ENCODE peak calls at places on chromosomes 12 and 14, in four cellular contexts. T, A, Q and X are unnamed samples.

GRCh38 chr12:88298014-88298682 is 156.0 kb downstream of the TMTC3 start:
- DNase-seq in A (no peak), T (no peak), Q (no peak), X (no peak)

GRCh38 chr12:73598626-73599025 is 939.0 kb upstream of the ATXN7L3B start:
- DNase-seq in T (no peak), A (no peak), Q (no peak), X (no peak)

GRCh38 chr14:80636071-80636470 is 305.5 kb downstream of the CEP128 start:
- DNase-seq in A (no peak), T (no peak), Q (no peak), X (peak)

GRCh38 chr14:88422919-88423318 is 37.5 kb downstream of the SPATA7 start:
- DNase-seq in T (no peak), Q (no peak), A (no peak), X (peak)

GRCh38 chr14:105203057-105203494 is 22.0 kb upstream of the NUDT14 start:
- DNase-seq in Q (peak), A (peak), T (peak), X (peak)

GRCh38 chr12:54386781-54387467 is 2.4 kb upstream of the ZNF385A start:
- DNase-seq in Q (no peak), A (no peak), T (no peak), X (no peak)

GRCh38 chr14:100575266-100575995 is 11.8 kb downstream of the BEGAIN start:
- DNase-seq in A (no peak), T (no peak), Q (peak), X (no peak)

GRCh38 chr14:103116645-103117044 is 6.6 kb upstream of the TNFAIP2 start:
- DNase-seq in A (no peak), Q (no peak), T (no peak), X (no peak)

GRCh38 chr14:95064256-95064655 is 93.1 kb downstream of the DICER1 start:
- DNase-seq in T (no peak), Q (no peak), A (no peak), X (no peak)

GRCh38 chr12:5441497-5442236 is 9.8 kb downstream of the NTF3 start:
- DNase-seq in A (no peak), Q (peak), T (no peak), X (peak)

GRCh38 chr14:90812109-90812508 is 4.1 kb downstream of the TTC7B start:
- DNase-seq in T (no peak), A (no peak), Q (no peak), X (no peak)

DNA sequence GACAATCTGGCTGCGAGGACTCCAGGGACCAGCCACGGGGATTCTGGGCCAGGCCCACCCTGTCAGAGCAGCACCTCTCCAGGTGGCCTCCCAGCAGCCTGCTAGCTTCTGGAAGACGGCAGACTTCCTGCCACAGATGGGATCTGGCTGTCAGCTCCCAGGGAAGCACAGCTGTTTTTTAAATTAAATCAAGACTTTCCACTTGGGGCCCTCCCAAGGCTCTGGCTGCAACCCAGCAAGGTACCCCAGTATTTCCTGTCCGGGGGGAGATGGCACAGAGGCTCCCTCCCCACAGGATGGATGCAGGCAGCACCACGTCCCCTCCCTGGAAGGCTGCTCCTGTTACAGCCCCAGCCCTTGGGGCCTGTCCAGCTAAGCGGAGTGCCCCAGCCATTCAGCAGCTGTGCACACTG is 56.9 kb downstream of the ACTN1 start:
- DNase-seq in A (no peak), Q (no peak), T (no peak), X (no peak)
- TF ChIP-seq CTCF in A (no peak), Q (no peak), T (no peak), X (no peak)

DNA sequence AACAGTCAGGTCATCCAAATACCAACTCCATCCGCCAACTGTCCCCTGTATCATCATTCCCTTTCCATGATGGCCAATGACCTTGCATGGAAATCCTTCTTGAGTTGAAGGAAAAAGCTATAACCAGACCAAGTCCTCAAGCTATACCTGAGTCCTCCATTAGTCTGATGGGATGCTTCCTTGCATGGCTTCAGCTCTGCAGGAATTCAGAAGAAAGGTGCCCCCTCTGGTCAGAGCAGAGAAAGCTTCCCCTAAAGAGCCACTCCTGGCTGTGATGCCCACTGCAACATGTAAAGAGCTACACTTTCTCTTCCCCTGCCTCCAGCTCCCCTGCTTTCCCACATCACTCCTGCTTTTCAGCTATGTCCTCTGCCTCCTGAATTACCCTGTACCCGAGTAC is 43.1 kb upstream of the FKBP4 start:
- DNase-seq in T (no peak), Q (no peak), A (no peak), X (no peak)
- TF ChIP-seq CTCF in T (no peak), Q (no peak), A (no peak), X (no peak)

DNA sequence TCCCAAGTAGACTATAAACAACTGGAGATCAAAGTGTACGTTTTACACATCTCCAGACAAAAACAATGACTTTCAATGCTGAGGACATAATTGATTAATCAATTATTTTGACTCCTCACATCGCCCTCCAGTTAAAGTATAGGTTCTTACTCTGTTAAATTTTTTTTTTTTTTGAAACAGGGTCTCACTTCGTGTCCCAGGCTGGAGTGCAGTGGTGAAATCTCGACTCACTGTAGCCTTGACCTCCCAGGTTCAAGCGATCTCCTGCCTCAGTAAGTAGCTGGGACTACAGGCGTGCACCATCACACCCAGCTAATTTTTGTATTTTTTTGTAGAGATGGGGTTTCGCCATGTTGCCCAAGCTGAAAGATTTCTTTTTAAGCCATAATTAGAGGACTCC is 938 bp upstream of the CCNB1IP1 start:
- DNase-seq in A (no peak), T (no peak), Q (no peak), X (no peak)
- TF ChIP-seq CTCF in A (no peak), T (no peak), Q (no peak), X (no peak)

GRCh38 chr12:119235352-119235751 is 56.6 kb downstream of the HSPB8 start:
- DNase-seq in Q (no peak), A (no peak), T (no peak), X (no peak)
- TF ChIP-seq CTCF in Q (no peak), A (no peak), T (no peak), X (peak)

DNA sequence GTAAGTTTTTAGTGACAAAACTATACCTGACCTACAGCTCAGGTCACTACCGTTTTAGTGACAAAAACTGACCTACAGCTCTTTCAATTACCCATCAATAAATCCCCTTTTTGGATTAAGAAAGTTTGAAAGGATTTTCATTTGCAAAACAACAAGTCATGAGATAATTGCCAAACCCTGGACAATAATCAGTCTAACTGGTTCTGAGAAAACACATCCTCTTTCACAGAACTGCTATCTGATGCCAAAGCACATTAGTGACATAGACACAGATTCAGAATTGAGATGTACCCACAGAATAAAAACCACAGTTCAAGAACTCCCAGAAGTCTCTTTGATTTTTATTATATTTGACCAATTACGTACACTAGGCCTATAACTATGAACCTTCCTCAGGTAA is 126.0 kb upstream of the COCH start:
- DNase-seq in T (no peak), A (no peak), Q (no peak), X (no peak)
- TF ChIP-seq CTCF in T (no peak), A (no peak), Q (no peak), X (no peak)

DNA sequence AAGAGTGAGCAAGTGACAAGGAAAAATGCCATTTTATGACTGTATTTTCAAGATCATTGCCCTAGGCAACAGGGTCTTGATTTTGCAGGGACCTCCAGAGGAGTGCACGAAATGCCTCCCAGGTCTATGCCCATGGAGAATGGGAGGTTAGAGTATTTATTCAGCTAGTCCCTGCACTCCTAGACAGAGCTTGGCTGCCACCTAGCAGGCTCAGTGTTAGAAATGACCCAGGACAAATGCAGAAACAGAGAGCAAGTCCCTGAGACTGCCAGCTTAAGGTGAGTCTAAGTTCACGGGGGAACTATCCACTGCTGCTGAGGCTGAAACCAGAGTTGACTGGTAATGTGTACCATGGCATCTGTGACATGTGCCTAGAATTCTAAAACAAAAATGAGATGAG is 506.4 kb downstream of the MED13L start:
- DNase-seq in Q (no peak), A (no peak), T (no peak), X (peak)
- TF ChIP-seq CTCF in Q (no peak), A (no peak), T (no peak), X (peak)

GRCh38 chr12:79071498-79071897 is 206.9 kb downstream of the SYT1 start:
- DNase-seq in A (no peak), T (no peak), Q (no peak), X (no peak)
- TF ChIP-seq CTCF in A (no peak), T (no peak), Q (no peak), X (no peak)

DNA sequence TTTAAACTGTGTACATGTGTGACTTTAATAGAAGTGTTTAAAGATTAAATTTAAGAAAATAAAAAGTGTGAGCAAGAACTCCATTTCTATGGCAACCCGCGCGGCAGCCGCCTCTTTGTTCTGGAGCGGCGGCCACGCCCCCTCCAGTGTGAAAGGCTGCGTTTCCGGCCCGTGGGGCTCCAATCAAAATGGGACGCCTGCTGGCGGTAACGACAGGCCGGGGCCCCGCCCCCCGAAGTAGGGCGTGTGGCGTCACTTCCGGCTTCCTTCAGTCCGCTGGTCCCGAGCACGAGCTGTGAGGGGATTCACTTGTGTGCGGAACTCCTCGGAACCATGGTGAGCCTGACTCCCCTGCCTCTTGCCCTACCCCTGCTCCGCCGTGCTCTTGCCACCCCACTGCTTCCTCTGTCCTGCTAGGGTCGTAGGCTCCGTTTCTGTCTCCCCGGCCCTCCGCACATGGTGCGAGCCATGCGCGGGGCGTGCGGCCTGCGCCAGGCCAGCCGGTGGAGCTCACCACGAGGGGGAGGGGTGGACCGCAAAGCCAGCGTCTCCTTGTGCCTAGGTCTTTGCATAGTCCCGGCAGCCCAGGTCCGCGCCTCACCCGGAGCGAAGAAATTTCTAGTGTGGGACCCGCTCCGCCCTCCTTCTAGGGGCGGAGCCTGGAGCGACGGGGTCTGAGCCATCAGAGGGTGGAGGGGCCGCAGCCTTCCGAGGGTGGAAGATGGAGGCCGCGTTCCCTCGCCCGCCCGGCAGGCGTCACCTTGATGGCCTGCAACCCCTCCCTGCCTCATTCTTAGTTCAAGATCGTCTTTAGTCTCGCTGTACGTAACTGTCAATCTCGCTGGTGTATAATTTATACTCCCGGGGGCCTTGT is at the start of gene CCT2:
- DNase-seq in T (peak), Q (peak), A (peak), X (peak)
- TF ChIP-seq CTCF in T (no peak), Q (peak), A (no peak), X (peak)

GRCh38 chr14:54567224-54567633 is 301 bp downstream of the SAMD4A start:
- DNase-seq in A (peak), T (no peak), Q (peak), X (no peak)
- TF ChIP-seq CTCF in A (no peak), T (no peak), Q (no peak), X (no peak)

DNA sequence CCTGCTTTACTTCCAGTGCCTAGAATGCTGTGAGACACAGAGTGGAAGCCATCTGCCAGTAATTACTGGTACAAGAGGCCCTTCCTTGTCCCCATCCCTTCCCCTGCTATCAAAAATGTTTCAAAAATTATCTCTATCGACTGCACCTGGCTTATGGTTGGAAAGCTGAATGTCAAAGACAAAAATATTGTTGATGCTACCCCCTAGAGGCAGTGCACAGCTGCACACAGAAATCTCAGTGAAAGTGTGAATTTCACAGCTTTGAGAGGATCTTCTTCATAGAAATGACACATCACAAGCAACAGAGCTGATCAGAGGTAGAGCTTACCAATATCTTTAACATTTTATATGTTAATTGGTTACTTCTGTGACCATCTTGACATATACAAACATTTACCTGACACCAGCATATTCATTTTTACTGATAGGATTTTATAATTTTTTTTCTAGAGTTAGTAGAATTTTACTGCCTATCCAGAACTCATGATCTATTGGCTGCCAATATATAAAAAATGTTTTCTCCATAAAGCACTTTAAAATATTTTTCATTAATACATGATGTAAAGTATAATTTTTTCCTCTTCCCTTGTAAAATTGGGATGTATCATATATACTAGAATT is 138.0 kb downstream of the AACS start:
- DNase-seq in A (no peak), Q (no peak), T (no peak), X (no peak)
- TF ChIP-seq CTCF in A (peak), Q (no peak), T (peak), X (peak)